ENCODE peak calls at places on chromosomes 5 and 9, in four cellular contexts. G, V, Z and U are unnamed samples.

GRCh38 chr9:17477816-17478215 is 101.0 kb upstream of the SH3GL2 start:
- DNase-seq in G (no peak), Z (no peak), V (no peak), U (no peak)

GRCh38 chr5:146519554-146519953 is 3.6 kb upstream of the GPR151 start:
- DNase-seq in V (no peak), Z (no peak), G (no peak), U (no peak)

GRCh38 chr5:61450880-61451279 is 118.8 kb downstream of the ZSWIM6 start:
- DNase-seq in V (no peak), Z (no peak), G (no peak), U (no peak)

GRCh38 chr5:1660511-1660910 is 136.8 kb upstream of the LPCAT1 start:
- DNase-seq in G (no peak), V (no peak), Z (no peak), U (no peak)

GRCh38 chr9:69834591-69835184 is 14.1 kb downstream of the CFAP95 start:
- DNase-seq in G (no peak), Z (no peak), V (no peak), U (no peak)

GRCh38 chr5:54895816-54896341 is 89.5 kb downstream of the ESM1 start:
- DNase-seq in G (peak; percentile 14), V (no peak), Z (no peak), U (no peak)

GRCh38 chr9:136117291-136118060 is 1.2 kb downstream of the TMEM250 start:
- DNase-seq in Z (no peak), G (no peak), V (no peak), U (no peak)

GRCh38 chr9:127930298-127931091 is at the start of gene PIP5KL1:
- DNase-seq in G (peak; percentile 95), V (peak; percentile 82), Z (peak; percentile 60), U (no peak)

GRCh38 chr9:23821400-23822181 is 4.4 kb downstream of the ELAVL2 start:
- DNase-seq in G (no peak), V (peak; percentile 52), Z (no peak), U (no peak)

GRCh38 chr5:39906146-39906545 is 481.4 kb upstream of the DAB2 start:
- DNase-seq in G (no peak), Z (no peak), V (no peak), U (no peak)

GRCh38 chr5:160128632-160129031 is 9.4 kb upstream of the PWWP2A start:
- DNase-seq in V (no peak), G (no peak), Z (no peak), U (no peak)

GRCh38 chr5:111742595-111742994 is 14.4 kb downstream of the NREP start:
- DNase-seq in Z (no peak), V (no peak), G (no peak), U (peak; percentile 88)

GRCh38 chr5:10656176-10656830 is 92.4 kb downstream of the ANKRD33B start:
- DNase-seq in Z (no peak), V (no peak), G (no peak), U (no peak)

GRCh38 chr9:14891332-14891731 is 18.9 kb downstream of the FREM1 start:
- DNase-seq in G (no peak), Z (no peak), V (no peak), U (no peak)

GRCh38 chr9:111178361-111179043 is 140.2 kb upstream of the LPAR1 start:
- DNase-seq in G (no peak), Z (no peak), V (no peak), U (peak; percentile 84)

GRCh38 chr5:67264056-67264455 is 67.5 kb upstream of the CD180 start:
- DNase-seq in G (no peak), Z (no peak), V (no peak), U (no peak)

GRCh38 chr5:64952961-64953360 is 184.2 kb downstream of the CWC27 start:
- DNase-seq in Z (no peak), G (no peak), V (no peak), U (no peak)

GRCh38 chr5:64954518-64954917 is 185.8 kb downstream of the CWC27 start:
- DNase-seq in Z (no peak), V (no peak), G (no peak), U (no peak)

GRCh38 chr5:64963278-64963677 is 194.5 kb downstream of the CWC27 start:
- DNase-seq in G (no peak), Z (no peak), V (no peak), U (no peak)

DNA sequence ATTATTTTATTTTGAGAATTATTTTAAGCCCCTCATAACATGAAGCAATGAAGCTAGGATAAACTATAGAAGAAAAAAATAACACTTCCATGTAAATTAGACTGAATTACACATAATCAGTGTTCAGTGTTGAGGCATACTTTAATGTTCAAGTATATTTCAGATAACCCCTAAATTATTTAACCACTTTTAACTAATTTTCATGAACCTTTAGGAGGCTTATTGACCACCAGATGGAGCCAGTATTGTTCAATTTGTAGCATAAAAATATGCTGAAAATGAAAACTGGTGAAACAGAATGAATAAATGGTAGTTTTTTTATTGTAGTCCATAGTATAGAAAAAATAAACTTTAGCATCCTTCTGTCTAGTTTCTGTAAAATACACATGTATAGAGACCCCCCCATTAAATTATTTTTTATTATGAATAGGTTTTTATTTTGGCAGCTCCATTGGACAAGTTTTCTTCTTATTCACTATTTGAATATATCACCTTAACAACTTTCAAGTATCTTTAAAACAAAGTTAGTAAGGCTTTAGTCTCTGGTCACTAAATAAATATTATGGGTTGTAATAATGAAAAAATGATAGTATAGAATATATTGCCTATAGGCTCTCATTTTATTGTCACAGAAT is 190.1 kb downstream of the CWC27 start:
- DNase-seq in Z (no peak), V (no peak), G (no peak), U (peak; percentile 13)
- TF ChIP-seq CTCF in Z (peak; percentile 57), V (peak; percentile 69), G (peak; percentile 70), U (peak; percentile 73)

DNA sequence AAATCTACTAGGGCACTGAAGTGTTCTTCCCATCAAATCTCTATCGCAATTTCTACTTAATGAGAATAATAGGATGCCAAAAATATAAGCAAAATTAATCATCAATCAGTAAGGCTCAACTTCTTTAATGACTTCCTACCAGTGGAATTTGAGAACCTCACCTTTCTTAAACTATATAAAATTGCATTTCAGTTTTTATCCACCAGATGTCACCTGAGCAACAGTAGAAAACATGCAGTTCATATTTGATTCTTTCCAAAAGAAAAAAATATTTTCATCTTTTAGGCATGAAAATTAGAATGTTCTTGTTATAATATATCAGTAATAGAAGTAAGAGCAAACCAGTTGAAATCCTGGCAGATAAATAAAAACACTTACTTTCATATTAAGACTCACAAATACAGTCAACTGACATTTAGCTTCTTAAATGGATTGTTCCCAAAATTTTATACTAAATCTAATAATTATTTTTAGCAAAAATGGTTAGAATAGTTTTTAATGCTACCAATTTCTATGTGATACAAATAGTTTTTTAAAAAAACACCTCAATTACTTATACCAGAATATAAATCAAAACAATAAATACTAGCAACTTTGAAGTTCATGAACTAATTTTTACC is 13.4 kb upstream of the CCDC112 start:
- DNase-seq in V (no peak), G (no peak), Z (no peak), U (peak; percentile 7)
- TF ChIP-seq CTCF in V (peak; percentile 75), G (peak; percentile 78), Z (peak; percentile 83), U (peak; percentile 64)

GRCh38 chr9:71896762-71897161 is 14.2 kb downstream of the ABHD17B start:
- DNase-seq in V (no peak), G (no peak), Z (no peak), U (no peak)

GRCh38 chr9:71897573-71897972 is 13.4 kb downstream of the ABHD17B start:
- DNase-seq in Z (no peak), G (no peak), V (no peak), U (no peak)

GRCh38 chr9:71904076-71904475 is 6.9 kb downstream of the ABHD17B start:
- DNase-seq in V (no peak), G (no peak), Z (no peak), U (no peak)

GRCh38 chr9:71895955-71896354 is 15.0 kb downstream of the ABHD17B start:
- DNase-seq in V (no peak), Z (no peak), G (no peak), U (no peak)

DNA sequence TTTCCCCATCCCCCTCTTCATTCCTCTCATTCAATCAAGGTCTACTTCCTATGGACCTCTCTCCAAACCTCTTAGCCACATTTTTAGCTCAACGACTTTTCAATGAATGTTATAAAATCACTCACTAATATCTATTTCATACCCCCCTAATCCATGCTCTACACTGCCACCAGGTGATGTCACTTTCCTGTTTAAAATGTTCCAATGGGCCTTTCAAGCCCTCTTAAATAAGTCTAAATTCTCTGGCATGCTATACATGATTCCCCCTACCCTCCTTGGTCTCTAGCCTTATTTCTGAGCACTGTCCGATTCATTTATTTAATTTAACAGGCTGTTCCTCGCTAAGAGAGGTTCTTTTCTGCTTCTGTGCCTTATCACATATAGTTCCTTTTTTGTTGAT is 9.3 kb downstream of the ABHD17B start:
- DNase-seq in G (no peak), V (no peak), Z (no peak), U (no peak)
- TF ChIP-seq CTCF in G (no peak), V (no peak), Z (no peak), U (no peak)

GRCh38 chr5:150753863-150754262 is 5.0 kb downstream of the DCTN4 start:
- DNase-seq in V (no peak), Z (no peak), G (no peak), U (no peak)
- TF ChIP-seq CTCF in V (no peak), Z (no peak), G (no peak), U (no peak)